ENCODE peak calls at places on chromosomes 3 and 15, in four cellular contexts. H is uterus, P is mesendoderm, E is colonic mucosa. R is an unnamed sample.
A peak's percentile ranks its signal among the peaks of the same experiment; 100 is the strongest.

GRCh38 chr3:57971975-57972374 is 36.2 kb upstream of the FLNB start:
- DNase-seq in P (no peak), H (no peak), E (peak; percentile 98), R (peak; percentile 99)

GRCh38 chr3:123787133-123787532 is 97.0 kb downstream of the MYLK start:
- DNase-seq in E (peak; percentile 73), P (no peak), H (no peak), R (peak; percentile 32)

GRCh38 chr3:99925584-99925983 is 107.9 kb downstream of the CMSS1 start:
- DNase-seq in P (no peak), H (peak; percentile 60), E (peak; percentile 43), R (peak; percentile 66)

GRCh38 chr3:138578141-138578540 is 15.9 kb downstream of the CEP70 start:
- DNase-seq in H (no peak), P (no peak), E (no peak), R (no peak)

GRCh38 chr15:56207092-56207491 is 36.6 kb downstream of the RFX7 start:
- DNase-seq in E (no peak), H (no peak), P (no peak), R (no peak)

GRCh38 chr15:32993285-32993684 is 201.2 kb downstream of the FMN1 start:
- DNase-seq in E (no peak), P (peak; percentile 26), H (no peak), R (no peak)

GRCh38 chr3:104632521-104632920 is 734.2 kb upstream of the ALCAM start:
- DNase-seq in P (no peak), E (no peak), H (no peak), R (no peak)

GRCh38 chr3:134857776-134858515 is 62.9 kb downstream of the EPHB1 start:
- DNase-seq in P (no peak), E (no peak), H (no peak), R (no peak)

GRCh38 chr15:74206801-74207281 is 4.3 kb upstream of the STRA6 start:
- DNase-seq in P (no peak), H (no peak), E (no peak), R (no peak)

GRCh38 chr3:178159691-178160090 is 376.5 kb upstream of the KCNMB2 start:
- DNase-seq in P (peak; percentile 76), E (no peak), H (no peak), R (no peak)

GRCh38 chr3:40873456-40873855 is 325.8 kb upstream of the CTNNB1 start:
- DNase-seq in P (peak; percentile 78), H (no peak), E (no peak), R (peak; percentile 46)

GRCh38 chr3:119343719-119344118 is 49.5 kb downstream of the ARHGAP31 start:
- DNase-seq in P (peak; percentile 59), H (no peak), E (no peak), R (no peak)

GRCh38 chr3:119346076-119346496 is 51.9 kb downstream of the ARHGAP31 start:
- DNase-seq in E (no peak), H (no peak), P (peak; percentile 33), R (peak; percentile 50)

GRCh38 chr3:119349353-119349752 is 55.2 kb downstream of the ARHGAP31 start:
- DNase-seq in H (no peak), E (no peak), P (peak; percentile 96), R (no peak)

GRCh38 chr3:119350114-119350513 is 55.9 kb downstream of the ARHGAP31 start:
- DNase-seq in H (peak; percentile 27), P (peak; percentile 91), E (no peak), R (no peak)

DNA sequence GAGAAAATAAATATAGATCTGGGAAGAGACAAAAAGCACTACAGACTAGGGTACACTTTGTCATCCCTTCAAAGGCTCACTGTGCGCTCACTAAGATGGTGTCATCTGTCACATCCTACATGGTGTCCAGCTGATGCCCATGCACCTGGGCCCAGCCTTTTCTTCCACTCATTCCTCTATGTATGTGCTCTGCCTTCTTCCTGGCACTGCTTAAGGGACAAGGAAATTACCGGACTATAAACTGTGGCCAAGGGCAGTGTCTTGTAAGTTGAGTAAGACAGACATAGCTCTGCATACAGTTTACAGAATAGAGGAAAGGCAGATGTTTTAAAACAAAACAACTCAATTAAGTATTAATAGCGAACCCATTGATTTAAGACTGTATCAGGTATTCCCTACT is 52.9 kb downstream of the ARHGAP31 start:
- DNase-seq in P (no peak), E (no peak), H (no peak), R (no peak)
- H3K4me1 ChIP-seq in P (peaks cover 30% of the 10 kb centered on the region), E (no peaks in the 10 kb centered on the region), H (no peaks in the 10 kb centered on the region), R (no peaks in the 10 kb centered on the region)

GRCh38 chr3:13851997-13852637 is 27.8 kb downstream of the WNT7A start:
- DNase-seq in H (no peak), P (no peak), E (no peak), R (no peak)
- H3K27ac ChIP-seq in H (no peak overlapping the region), P (no peak overlapping the region), E (no peak overlapping the region), R (no peak overlapping the region)

GRCh38 chr3:36714343-36714742 is 50.0 kb downstream of the DCLK3 start:
- DNase-seq in H (no peak), E (no peak), P (no peak), R (no peak)
- H3K4me1 ChIP-seq in H (no peaks in the 10 kb centered on the region), E (no peaks in the 10 kb centered on the region), P (no peaks in the 10 kb centered on the region), R (no peaks in the 10 kb centered on the region)

GRCh38 chr3:128617270-128617556 is 33.4 kb downstream of the RPN1 start:
- DNase-seq in P (no peak), H (no peak), E (no peak), R (no peak)

GRCh38 chr3:128619146-128619890 is 31.3 kb downstream of the RPN1 start:
- DNase-seq in H (no peak), E (no peak), P (no peak), R (no peak)

GRCh38 chr3:128617557-128618397 is 32.8 kb downstream of the RPN1 start:
- DNase-seq in H (peak; percentile 97), E (peak; percentile 96), P (peak; percentile 97), R (peak; percentile 97)

GRCh38 chr3:128616516-128617269 is 33.9 kb downstream of the RPN1 start:
- DNase-seq in E (no peak), H (no peak), P (no peak), R (no peak)

DNA sequence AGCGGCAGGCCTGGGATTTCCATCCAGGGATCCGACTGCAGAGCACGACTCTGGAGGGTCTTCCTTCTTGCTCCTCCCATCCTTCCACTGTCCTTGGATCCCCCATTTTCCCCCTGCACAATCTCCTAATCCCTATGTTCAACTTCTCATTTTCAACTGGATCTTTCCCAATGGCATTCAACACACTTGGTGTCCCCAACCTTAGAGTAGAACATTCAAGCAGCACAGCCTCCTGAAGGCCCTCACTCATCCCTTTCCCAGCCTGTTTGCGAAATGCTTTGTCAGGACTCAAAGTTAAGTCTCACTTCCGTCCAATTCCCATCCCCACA is 32.3 kb downstream of the RPN1 start:
- DNase-seq in E (no peak), H (no peak), P (no peak), R (no peak)
- H3K27ac ChIP-seq in E (peak overlapping the region; percentile 74), H (peak overlapping the region; percentile 83), P (no peak overlapping the region), R (peak overlapping the region; percentile 39)

DNA sequence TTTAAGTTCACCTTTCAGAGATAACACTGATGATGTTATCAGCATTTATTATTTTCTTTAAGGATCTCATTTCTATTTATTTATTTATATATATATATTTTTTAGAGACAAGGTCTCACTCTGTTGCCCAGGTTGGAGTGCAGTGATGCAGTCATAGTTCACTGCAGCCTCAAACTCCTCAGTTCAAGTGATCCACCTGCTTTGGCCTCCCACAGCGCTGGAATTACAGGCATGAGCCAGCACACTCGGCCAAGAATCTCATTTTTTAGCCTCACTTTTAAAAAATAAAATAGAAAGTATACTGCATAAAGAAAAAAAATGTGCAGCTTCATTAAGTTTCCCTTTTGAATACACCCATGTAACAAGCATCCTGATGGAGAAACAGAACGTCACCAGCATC is 35.6 kb downstream of the PLA2G4D start:
- DNase-seq in E (no peak), H (no peak), P (no peak), R (no peak)
- H3K4me1 ChIP-seq in E (no peaks in the 10 kb centered on the region), H (no peaks in the 10 kb centered on the region), P (no peaks in the 10 kb centered on the region), R (no peaks in the 10 kb centered on the region)

GRCh38 chr3:72299823-72300222 is 514.9 kb upstream of the PROK2 start:
- DNase-seq in E (no peak), H (no peak), P (no peak), R (peak; percentile 26)
- H3K27ac ChIP-seq in E (no peak overlapping the region), H (no peak overlapping the region), P (no peak overlapping the region), R (no peak overlapping the region)

GRCh38 chr3:46104706-46105105 is 77.4 kb upstream of the XCR1 start:
- DNase-seq in H (no peak), E (no peak), P (no peak), R (no peak)
- H3K4me1 ChIP-seq in H (no peaks in the 10 kb centered on the region), E (no peaks in the 10 kb centered on the region), P (no peaks in the 10 kb centered on the region), R (no peaks in the 10 kb centered on the region)

R was measured in small intestine.